ENCODE peak calls at places on chromosome X, in eight cellular contexts. B, K, C, T, P, E, Q and J are unnamed samples.

GRCh38 chrX:102659790-102660757 is 8.8 kb downstream of the GPRASP1 start:
- DNase-seq in P (peak), C (no peak), Q (peak), E (peak), K (no peak), B (peak), T (peak), J (peak)

GRCh38 chrX:49710744-49711319 is 15.0 kb upstream of the PAGE1 start:
- DNase-seq in B (no peak), Q (no peak), K (no peak), T (no peak), E (no peak), C (no peak), P (no peak), J (no peak)

GRCh38 chrX:41946230-41946629 is 22.9 kb upstream of the CASK start:
- DNase-seq in T (no peak), E (no peak), K (no peak), C (no peak), P (no peak), Q (no peak), B (no peak), J (no peak)

GRCh38 chrX:17682259-17682658 is 55.0 kb upstream of the SCML1 start:
- DNase-seq in C (no peak), T (no peak), P (no peak), Q (peak), E (no peak), K (no peak), B (no peak), J (no peak)

GRCh38 chrX:109632906-109633504 is 8.0 kb upstream of the KCNE5 start:
- DNase-seq in E (peak), C (no peak), P (no peak), Q (no peak), K (peak), T (peak), B (no peak), J (no peak)

GRCh38 chrX:132532097-132532496 is 43.3 kb upstream of the MBNL3 start:
- DNase-seq in T (no peak), K (no peak), P (no peak), Q (no peak), B (no peak), C (no peak), E (no peak), J (no peak)

GRCh38 chrX:29470029-29470428 is 745.3 kb upstream of the MAGEB2 start:
- DNase-seq in T (no peak), K (no peak), E (no peak), B (no peak), P (no peak), Q (no peak), C (no peak), J (no peak)

GRCh38 chrX:142938793-142939192 is 86.9 kb upstream of the SPANXN4 start:
- DNase-seq in B (no peak), Q (no peak), P (no peak), E (no peak), K (no peak), T (no peak), C (no peak), J (no peak)

GRCh38 chrX:148492057-148492456 is 8.4 kb upstream of the AFF2 start:
- DNase-seq in K (no peak), P (no peak), Q (no peak), B (no peak), T (no peak), C (no peak), E (no peak), J (no peak)

GRCh38 chrX:7828594-7828993 is 14.4 kb upstream of the VCX start:
- DNase-seq in B (no peak), K (peak), C (no peak), T (peak), Q (no peak), E (no peak), P (no peak), J (no peak)

GRCh38 chrX:48831136-48831908 is 4.1 kb downstream of the PCSK1N start:
- DNase-seq in P (no peak), K (no peak), T (no peak), E (no peak), Q (no peak), B (no peak), C (no peak), J (no peak)

GRCh38 chrX:70720721-70721120 is 187.8 kb downstream of the TEX11 start:
- DNase-seq in C (no peak), Q (no peak), T (no peak), K (peak), B (no peak), P (no peak), E (no peak), J (no peak)

GRCh38 chrX:38312436-38312835 is 14.9 kb downstream of the RPGR start:
- DNase-seq in Q (no peak), T (no peak), P (no peak), C (no peak), B (no peak), E (no peak), K (peak), J (no peak)

GRCh38 chrX:153554519-153555167 is 37.2 kb downstream of the ATP2B3 start:
- DNase-seq in P (peak), C (peak), Q (peak), B (peak), E (peak), K (peak), T (peak), J (peak)

GRCh38 chrX:49978191-49978590 is 55.8 kb downstream of the CLCN5 start:
- DNase-seq in P (no peak), Q (no peak), T (no peak), E (no peak), B (no peak), C (no peak), K (no peak), J (no peak)

GRCh38 chrX:134525086-134525792 is 65.3 kb downstream of the HPRT1 start:
- DNase-seq in E (no peak), T (no peak), Q (no peak), K (peak), B (no peak), C (no peak), P (no peak), J (no peak)

GRCh38 chrX:63128509-63128908 is 222.6 kb downstream of the SPIN4 start:
- DNase-seq in P (no peak), B (no peak), Q (peak), C (no peak), E (no peak), T (peak), K (peak), J (no peak)

GRCh38 chrX:39894626-39895025 is 203.1 kb downstream of the BCOR start:
- DNase-seq in C (no peak), K (peak), P (no peak), Q (no peak), B (no peak), E (peak), T (no peak), J (no peak)

GRCh38 chrX:39214380-39215126 is 413.3 kb downstream of the MID1IP1 start:
- DNase-seq in C (no peak), E (no peak), B (no peak), T (no peak), P (no peak), Q (no peak), K (no peak), J (no peak)

GRCh38 chrX:115713465-115713864 is 152.5 kb downstream of the PLS3 start:
- DNase-seq in T (no peak), C (no peak), Q (no peak), B (no peak), K (peak), P (no peak), E (no peak), J (no peak)

GRCh38 chrX:133923113-133923512 is 62.3 kb downstream of the GPC3 start:
- DNase-seq in C (no peak), T (no peak), Q (no peak), B (no peak), K (no peak), E (no peak), P (no peak), J (no peak)

GRCh38 chrX:49101629-49101984 is 21.9 kb upstream of the WDR45 start:
- DNase-seq in K (no peak), T (peak), Q (no peak), P (no peak), C (no peak), B (no peak), E (peak), J (no peak)

GRCh38 chrX:112367065-112367464 is 284.5 kb upstream of the TRPC5 start:
- DNase-seq in E (no peak), C (no peak), P (no peak), B (no peak), K (no peak), Q (no peak), T (no peak), J (no peak)

GRCh38 chrX:131747173-131747572 is 203.3 kb downstream of the OR13H1 start:
- DNase-seq in K (peak), C (peak), B (peak), P (no peak), T (no peak), E (peak), Q (no peak), J (peak)

GRCh38 chrX:96407501-96407900 is 277.1 kb upstream of the DIAPH2 start:
- DNase-seq in P (no peak), C (no peak), B (no peak), T (no peak), K (peak), E (no peak), Q (no peak), J (no peak)

GRCh38 chrX:131081772-131082755 is 23.9 kb downstream of the ARHGAP36 start:
- DNase-seq in B (no peak), Q (no peak), C (no peak), T (no peak), K (no peak), P (no peak), E (no peak), J (no peak)

GRCh38 chrX:134023851-134024281 is 38.5 kb upstream of the GPC3 start:
- DNase-seq in K (no peak), C (no peak), B (no peak), Q (no peak), T (no peak), P (no peak), E (no peak), J (no peak)

GRCh38 chrX:132737743-132738142 is 220.7 kb downstream of the HS6ST2 start:
- DNase-seq in B (peak), K (peak), T (no peak), Q (peak), C (peak), P (no peak), E (no peak), J (no peak)

GRCh38 chrX:39335447-39336235 is 534.4 kb downstream of the MID1IP1 start:
- DNase-seq in E (peak), T (no peak), Q (no peak), B (no peak), C (no peak), P (no peak), K (no peak), J (no peak)

GRCh38 chrX:39204945-39205344 is 403.7 kb downstream of the MID1IP1 start:
- DNase-seq in K (no peak), T (no peak), P (no peak), C (no peak), B (no peak), Q (peak), E (no peak), J (no peak)

GRCh38 chrX:119398974-119399771 is at the start of gene SLC25A43:
- DNase-seq in P (no peak), B (peak), C (peak), T (peak), E (no peak), K (peak), Q (peak), J (peak)

GRCh38 chrX:2521092-2521926 is 20.5 kb upstream of the DHRSX start:
- DNase-seq in T (peak), P (no peak), K (no peak), E (no peak), B (no peak), C (no peak), Q (no peak), J (no peak)